ENCODE peak calls at places on chromosomes 3 and 15, in six cellular contexts. D is neuronal stem cell, A is COR-L47, M is SK-N-SH, J is mucosa of descending colon, F is progenitor cell of endocrine pancreas. T is an unnamed sample.

GRCh38 chr3:151955356-151955755 is 81.9 kb downstream of the SUCNR1 start:
- DNase-seq in D (no peak), A (no peak), M (no peak), J (no peak), F (no peak), T (no peak)

GRCh38 chr3:84946240-84946639 is 12.5 kb upstream of the CADM2 start:
- DNase-seq in D (no peak), A (no peak), M (no peak), J (no peak), F (no peak), T (no peak)

GRCh38 chr3:140953028-140953960 is 11.7 kb downstream of the SLC25A36 start:
- DNase-seq in D (no peak), A (no peak), M (no peak), J (no peak), F (no peak), T (no peak)

GRCh38 chr3:147162743-147163142 is 243.6 kb downstream of the ZIC4 start:
- DNase-seq in D (no peak), A (no peak), M (no peak), J (no peak), F (no peak), T (no peak)

GRCh38 chr15:90219421-90220141 is 14.2 kb downstream of the CIB1 start:
- DNase-seq in D (peak), A (peak), M (peak), J (peak), F (peak), T (no peak)

GRCh38 chr3:194259982-194260856 is 90.9 kb downstream of the CPN2 start:
- DNase-seq in D (no peak), A (no peak), M (no peak), J (no peak), F (no peak), T (no peak)

GRCh38 chr3:17411157-17411877 is 331.1 kb downstream of the TBC1D5 start:
- DNase-seq in D (no peak), A (no peak), M (no peak), J (no peak), F (no peak), T (no peak)

GRCh38 chr3:88058322-88058592 is 548 bp downstream of the CGGBP1 start:
- DNase-seq in D (no peak), A (no peak), M (no peak), J (no peak), F (no peak), T (no peak)

GRCh38 chr3:149291178-149291577 is 42.3 kb downstream of the TM4SF18 start:
- DNase-seq in D (no peak), A (no peak), M (peak), J (no peak), F (no peak), T (no peak)

GRCh38 chr3:125317761-125318496 is 57.2 kb downstream of the ZNF148 start:
- DNase-seq in D (no peak), A (no peak), M (no peak), J (no peak), F (no peak), T (no peak)

GRCh38 chr3:67381667-67382272 is 272.6 kb downstream of the SUCLG2 start:
- DNase-seq in D (peak), A (peak), M (peak), J (no peak), F (no peak), T (no peak)